ENCODE peak calls at places on chromosomes 13 and 19, in eight cellular contexts. B is thoracic aorta, Q is uterus, Z is stomach, R is pancreas, H is left ventricle myocardium inferior, E is left lung, P is tibial artery. T is an unnamed sample. For H3K9me3, the result is how much of the 10 kb centered on the place peaks cover.

GRCh38 chr19:39262496-39262895 is 5.7 kb upstream of the IFNL2 start:
- DNase-seq in B (no peak), Q (no peak), Z (no peak), R (no peak), H (no peak), E (no peak), P (no peak), T (no peak)

GRCh38 chr13:95392597-95392996 is 91.3 kb upstream of the ABCC4 start:
- DNase-seq in B (no peak), Q (no peak), Z (no peak), R (no peak), H (no peak), E (no peak), P (no peak), T (no peak)

GRCh38 chr19:49749771-49750170 is 13.3 kb downstream of the TSKS start:
- DNase-seq in B (no peak), Q (no peak), Z (no peak), R (no peak), H (no peak), E (no peak), P (no peak), T (no peak)

GRCh38 chr19:19575411-19575810 is 37.3 kb downstream of the CILP2 start:
- DNase-seq in B (no peak), Q (no peak), Z (no peak), R (no peak), H (no peak), E (no peak), P (no peak), T (no peak)

GRCh38 chr13:110856941-110857835 is 57.7 kb downstream of the ANKRD10 start:
- DNase-seq in B (no peak), Q (no peak), Z (no peak), R (no peak), H (no peak), E (no peak), P (no peak), T (no peak)

GRCh38 chr13:24050292-24050711 is 110.2 kb upstream of the SPATA13 start:
- DNase-seq in B (no peak), Q (peak), Z (peak), R (peak), H (peak), E (peak), P (peak), T (no peak)

GRCh38 chr19:32936065-32936464 is 35.7 kb downstream of the CEP89 start:
- DNase-seq in B (no peak), Q (no peak), Z (no peak), R (no peak), H (no peak), E (no peak), P (no peak), T (no peak)

GRCh38 chr19:15161028-15161984 is 39.5 kb downstream of the NOTCH3 start:
- DNase-seq in B (no peak), Q (no peak), Z (no peak), R (no peak), H (no peak), E (no peak), P (peak), T (no peak)

GRCh38 chr19:9075064-9075964 is 11.5 kb upstream of the OR1M1 start:
- DNase-seq in B (peak), Q (peak), Z (peak), R (peak), H (peak), E (peak), P (no peak), T (peak)

GRCh38 chr13:102643656-102644055 is 46.9 kb downstream of the TPP2 start:
- DNase-seq in B (no peak), Q (no peak), Z (no peak), R (no peak), H (no peak), E (no peak), P (no peak), T (no peak)

GRCh38 chr13:89721216-89721615 is 1626.3 kb upstream of the MIR17HG start:
- DNase-seq in B (no peak), Q (no peak), Z (no peak), R (no peak), H (no peak), E (no peak), P (no peak), T (no peak)

GRCh38 chr13:99374994-99375805 is 68.0 kb upstream of the GPR183 start:
- DNase-seq in B (no peak), Q (no peak), Z (no peak), R (peak), H (no peak), E (peak), P (no peak), T (no peak)

GRCh38 chr13:20610006-20610405 is 43.0 kb downstream of the IFT88 start:
- DNase-seq in B (no peak), Q (no peak), Z (no peak), R (no peak), H (no peak), E (no peak), P (no peak), T (no peak)

GRCh38 chr19:48963371-48964204 is 1.5 kb upstream of the FTL start:
- DNase-seq in B (peak), Q (peak), Z (peak), R (peak), H (peak), E (peak), P (peak), T (peak)

GRCh38 chr13:30363725-30364124 is 56.4 kb upstream of the KATNAL1 start:
- DNase-seq in B (no peak), Q (no peak), Z (no peak), R (no peak), H (no peak), E (no peak), P (no peak), T (no peak)

GRCh38 chr19:57664269-57665127 is 4.2 kb upstream of the ZSCAN4 start:
- DNase-seq in B (no peak), Q (peak), Z (peak), R (peak), H (peak), E (peak), P (peak), T (peak)

GRCh38 chr13:30299746-30300145 is 7.6 kb downstream of the KATNAL1 start:
- DNase-seq in B (no peak), Q (no peak), Z (no peak), R (no peak), H (no peak), E (no peak), P (no peak), T (no peak)

GRCh38 chr19:56476671-56477428 is at the start of gene ZNF667:
- DNase-seq in B (peak), Q (no peak), Z (no peak), R (peak), H (peak), E (no peak), P (no peak), T (peak)

GRCh38 chr19:28987177-28987576 is 225.8 kb downstream of the UQCRFS1 start:
- DNase-seq in B (no peak), Q (no peak), Z (no peak), R (no peak), H (no peak), E (no peak), P (no peak), T (no peak)
- H3K27ac ChIP-seq in B (no peak), Q (no peak), Z (no peak), R (no peak), H (no peak), E (no peak), P (no peak), T (no peak)

GRCh38 chr19:5893296-5893903 is 10.2 kb downstream of the NDUFA11 start:
- DNase-seq in B (no peak), Q (no peak), Z (no peak), R (no peak), H (no peak), E (no peak), P (no peak), T (no peak)

GRCh38 chr19:5891938-5892771 is 11.4 kb downstream of the NDUFA11 start:
- DNase-seq in B (no peak), Q (no peak), Z (peak), R (no peak), H (no peak), E (no peak), P (no peak), T (peak)

GRCh38 chr19:5891572-5891937 is 12.0 kb downstream of the NDUFA11 start:
- DNase-seq in B (no peak), Q (no peak), Z (no peak), R (no peak), H (no peak), E (no peak), P (no peak), T (no peak)

GRCh38 chr19:5893907-5894703 is 9.5 kb downstream of the NDUFA11 start:
- DNase-seq in B (no peak), Q (no peak), Z (no peak), R (no peak), H (peak), E (no peak), P (no peak), T (no peak)

GRCh38 chr19:5892772-5893275 is 10.8 kb downstream of the NDUFA11 start:
- DNase-seq in B (no peak), Q (no peak), Z (no peak), R (no peak), H (no peak), E (no peak), P (no peak), T (no peak)
- TF ChIP-seq CTCF in B (no peak), Q (no peak), Z (no peak), R (no peak), H (no peak), E (no peak), P (no peak), T (no peak)

GRCh38 chr19:36819130-36819630 is 19.0 kb downstream of the ZNF790 start:
- DNase-seq in B (no peak), Q (no peak), Z (no peak), R (no peak), H (no peak), E (no peak), P (no peak), T (no peak)
- H3K9me3 ChIP-seq in B (half or more), Q (under half), Z (half or more), R (under half), H (half or more), E (half or more), P (half or more), T (half or more)

GRCh38 chr19:10752913-10753285 is 35.0 kb downstream of the DNM2 start:
- DNase-seq in B (no peak), Q (no peak), Z (no peak), R (no peak), H (no peak), E (no peak), P (no peak), T (no peak)
- H3K27ac ChIP-seq in B (peak), Q (no peak), Z (peak), R (peak), H (peak), E (peak), P (no peak), T (no peak)

DNA sequence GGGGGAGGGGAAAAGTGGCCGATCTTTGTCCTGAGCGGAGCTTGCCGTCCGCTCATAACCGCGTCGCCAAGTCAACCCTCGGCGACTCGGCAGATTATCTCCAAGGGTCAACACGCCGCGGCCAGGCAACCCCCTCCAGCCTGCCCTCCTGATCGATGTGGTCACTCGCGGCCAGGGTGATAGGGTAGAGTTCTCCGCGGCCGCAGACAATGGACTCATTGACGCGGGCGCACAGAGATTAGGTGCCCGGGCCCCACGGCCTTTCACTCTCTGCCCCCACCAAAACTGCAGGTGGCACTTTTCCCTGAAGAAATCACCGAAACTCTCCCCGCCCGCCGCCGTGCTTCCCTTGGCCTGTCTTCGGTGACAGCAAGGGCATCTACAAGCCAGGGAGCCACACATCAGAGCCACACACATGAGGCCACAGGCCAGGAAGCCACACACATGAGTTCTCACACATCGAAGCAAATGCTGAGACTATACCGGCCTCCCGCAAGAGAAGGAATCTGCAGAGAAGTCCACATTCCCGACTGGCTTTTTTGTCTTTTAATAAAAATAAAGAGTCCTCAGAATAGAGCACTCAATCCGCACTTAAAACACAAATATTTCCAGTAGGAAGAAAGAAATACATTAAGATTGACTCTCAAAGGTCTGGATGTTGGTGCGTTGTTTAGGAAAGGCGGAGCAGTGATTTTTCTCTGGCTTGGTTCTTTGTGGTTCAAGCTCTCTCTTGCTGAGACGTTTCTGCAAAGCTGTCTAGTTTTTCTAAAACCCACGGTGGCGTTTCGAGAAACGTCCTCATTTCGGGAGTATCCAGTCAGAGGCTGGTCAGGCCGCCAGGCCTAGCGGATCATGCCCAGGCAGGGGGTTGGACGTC is 1.5 kb upstream of the PDX1 start:
- DNase-seq in B (no peak), Q (no peak), Z (no peak), R (peak), H (no peak), E (no peak), P (no peak), T (no peak)
- TF ChIP-seq CTCF in B (no peak), Q (no peak), Z (no peak), R (no peak), H (no peak), E (no peak), P (no peak), T (no peak)

DNA sequence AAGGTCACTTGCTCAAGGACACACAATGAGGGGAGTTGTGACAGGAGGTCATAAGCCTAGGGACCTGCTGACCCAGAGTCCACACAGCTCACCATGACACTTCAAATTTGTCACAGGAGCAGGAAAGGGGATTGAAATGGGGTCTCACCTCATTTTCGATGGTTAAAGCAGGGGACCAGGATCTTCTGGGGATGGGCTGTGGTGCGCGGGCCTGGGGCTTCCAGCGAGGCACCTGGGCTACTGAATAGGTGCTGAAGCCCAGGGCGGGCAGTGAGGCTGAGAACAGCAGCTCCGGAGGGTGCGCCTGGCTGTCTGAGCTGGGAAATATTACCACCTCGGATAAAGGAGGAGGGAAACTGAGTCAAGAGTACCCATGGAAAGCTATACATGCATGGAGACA is 11.0 kb downstream of the MAN2B1 start:
- DNase-seq in B (no peak), Q (no peak), Z (no peak), R (no peak), H (no peak), E (no peak), P (no peak), T (no peak)
- H3K9me3 ChIP-seq in B (under half), Q (under half), Z (under half), R (under half), H (under half), E (under half), P (under half), T (under half)

DNA sequence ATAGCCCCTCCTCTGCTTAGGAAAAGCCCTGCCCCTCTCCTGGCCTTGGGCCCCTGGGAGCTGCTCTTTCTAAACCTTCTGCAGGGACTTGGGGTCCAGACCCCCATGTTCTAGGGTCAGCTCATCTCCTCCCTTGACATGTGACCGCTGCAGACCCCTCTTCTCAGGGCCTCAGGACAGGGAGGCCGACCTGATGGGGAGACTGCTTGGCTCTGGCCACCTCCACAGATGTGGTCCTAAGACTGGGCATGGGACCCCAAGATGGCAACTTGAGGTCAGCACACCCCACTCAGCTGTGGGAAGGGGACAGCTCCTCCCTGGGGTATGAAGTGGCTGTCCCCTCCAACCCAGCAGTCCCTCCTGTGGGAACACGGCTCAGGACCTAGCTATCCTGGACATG is 3.9 kb upstream of the SIX5 start:
- DNase-seq in B (no peak), Q (no peak), Z (no peak), R (no peak), H (no peak), E (no peak), P (no peak), T (no peak)
- H3K27ac ChIP-seq in B (no peak), Q (no peak), Z (peak), R (peak), H (peak), E (no peak), P (no peak), T (no peak)